ENCODE peak calls at places on chromosomes 12 and 14, in four cellular contexts. I is body of pancreas; X is activated naive CD4-positive, alpha-beta T cell treated with anti-CD3 and anti-CD28 coated beads for 36 hours; S is stimulated activated CD4-positive, alpha-beta T cell treated with anti-CD3 and anti-CD28 coated beads, Interleukin-15, amount 100 ng/mL, for 48 hours. E is an unnamed sample.

GRCh38 chr14:43647302-43647701 is 859.8 kb downstream of the FSCB start:
- DNase-seq in I (no peak), X (no peak), S (no peak), E (no peak)

GRCh38 chr12:31220061-31220460 is 105.9 kb downstream of the SINHCAF start:
- DNase-seq in I (peak; percentile 34), X (no peak), S (no peak), E (no peak)

GRCh38 chr14:95677168-95677835 is 8.9 kb upstream of the TCL1B start:
- DNase-seq in I (peak; percentile 22), X (no peak), S (no peak), E (no peak)

GRCh38 chr14:54591461-54592245 is 24.7 kb downstream of the SAMD4A start:
- DNase-seq in I (no peak), X (no peak), S (no peak), E (no peak)

GRCh38 chr12:51377099-51377984 is 13.9 kb downstream of the GALNT6 start:
- DNase-seq in I (no peak), X (no peak), S (no peak), E (no peak)

GRCh38 chr14:100067971-100068959 is 3.0 kb downstream of the EVL start:
- DNase-seq in I (peak; percentile 22), X (peak; percentile 92), S (peak; percentile 88), E (peak; percentile 52)

GRCh38 chr14:35470775-35471174 is 63.2 kb upstream of the INSM2 start:
- DNase-seq in I (no peak), X (no peak), S (no peak), E (no peak)

GRCh38 chr14:65019944-65020566 is 33.4 kb downstream of the FNTB start:
- DNase-seq in I (peak; percentile 45), X (peak; percentile 11), S (no peak), E (no peak)

GRCh38 chr12:124371366-124371765 is 76.5 kb downstream of the RFLNA start:
- DNase-seq in I (no peak), X (no peak), S (no peak), E (no peak)

GRCh38 chr12:102702447-102703114 is 214.5 kb downstream of the PAH start:
- DNase-seq in I (peak; percentile 53), X (peak; percentile 12), S (no peak), E (no peak)

GRCh38 chr12:108890208-108890607 is 10.3 kb downstream of the DAO start:
- DNase-seq in I (no peak), X (peak; percentile 36), S (no peak), E (no peak)

GRCh38 chr14:85566603-85567002 is 36.7 kb downstream of the FLRT2 start:
- DNase-seq in I (no peak), X (no peak), S (no peak), E (no peak)

GRCh38 chr12:70482764-70483163 is 116.7 kb downstream of the KCNMB4 start:
- DNase-seq in I (no peak), X (no peak), S (no peak), E (no peak)

GRCh38 chr12:85996280-85996679 is 122.2 kb downstream of the NTS start:
- DNase-seq in I (no peak), X (no peak), S (no peak), E (no peak)

GRCh38 chr12:68359669-68360068 is 27.5 kb upstream of the MDM1 start:
- DNase-seq in I (no peak), X (no peak), S (no peak), E (no peak)

GRCh38 chr12:49832836-49833421 is 4.7 kb upstream of the NCKAP5L start:
- DNase-seq in I (no peak), X (no peak), S (no peak), E (no peak)

GRCh38 chr12:98646165-98646764 is 1.2 kb downstream of the APAF1 start:
- DNase-seq in I (no peak), X (no peak), S (no peak), E (no peak)

GRCh38 chr14:71380271-71380670 is 473.0 kb downstream of the PCNX1 start:
- DNase-seq in I (no peak), X (no peak), S (no peak), E (no peak)